ENCODE peak calls at places on chromosomes 6 and 20, in six cellular contexts. H, Z, K, E, C and A are unnamed samples.

GRCh38 chr20:14838663-14839650 is 501.5 kb upstream of the FLRT3 start:
- DNase-seq in Z (no peak), E (no peak), K (peak), H (no peak), C (no peak), A (peak)

GRCh38 chr20:59459586-59459985 is 144.8 kb upstream of the PHACTR3 start:
- DNase-seq in Z (no peak), E (no peak), C (no peak), K (no peak), H (no peak), A (no peak)

GRCh38 chr20:64051532-64052325 is 2.3 kb upstream of the SOX18 start:
- DNase-seq in C (no peak), K (no peak), Z (no peak), E (no peak), H (no peak), A (no peak)

GRCh38 chr6:136945072-136945471 is 23.0 kb downstream of the SLC35D3 start:
- DNase-seq in H (no peak), C (no peak), K (no peak), E (no peak), Z (no peak), A (no peak)

GRCh38 chr6:53795254-53795701 is 473 bp downstream of the LRRC1 start:
- DNase-seq in E (peak), K (peak), Z (no peak), H (peak), C (no peak), A (peak)

GRCh38 chr6:169965657-169966311 is 214.4 kb downstream of the ERMARD start:
- DNase-seq in H (no peak), K (no peak), Z (no peak), E (no peak), C (no peak), A (no peak)

GRCh38 chr20:19817017-19817416 is 59.0 kb downstream of the RIN2 start:
- DNase-seq in H (no peak), K (peak), E (no peak), Z (no peak), C (no peak), A (no peak)

GRCh38 chr20:53905019-53905847 is 165.2 kb downstream of the BCAS1 start:
- DNase-seq in E (no peak), Z (no peak), K (no peak), C (no peak), H (no peak), A (no peak)

GRCh38 chr20:62496525-62497218 is 20.9 kb upstream of the GATA5 start:
- DNase-seq in H (peak), Z (peak), C (peak), E (no peak), K (no peak), A (no peak)

GRCh38 chr20:49160057-49160929 is 27.8 kb downstream of the STAU1 start:
- DNase-seq in C (peak), H (no peak), K (no peak), Z (no peak), E (no peak), A (no peak)

GRCh38 chr20:36113566-36114247 is 40.8 kb upstream of the EPB41L1 start:
- DNase-seq in C (no peak), E (no peak), Z (peak), K (no peak), H (no peak), A (no peak)

GRCh38 chr6:167089243-167090142 is 33.4 kb upstream of the CCR6 start:
- DNase-seq in K (no peak), E (no peak), Z (no peak), H (no peak), C (no peak), A (no peak)

GRCh38 chr20:20373046-20373706 is 5.3 kb downstream of the INSM1 start:
- DNase-seq in E (peak), H (peak), K (peak), Z (no peak), C (no peak), A (peak)

GRCh38 chr6:63516186-63516944 is 55.9 kb upstream of the LOC128125822 start:
- DNase-seq in Z (no peak), H (no peak), K (peak), E (no peak), C (no peak), A (no peak)

GRCh38 chr6:21845018-21845417 is 251.5 kb downstream of the SOX4 start:
- DNase-seq in H (peak), E (no peak), K (no peak), Z (no peak), C (no peak), A (no peak)

GRCh38 chr6:47481806-47482205 is 4.2 kb downstream of the CD2AP start:
- DNase-seq in K (no peak), Z (no peak), E (no peak), C (no peak), H (no peak), A (no peak)

GRCh38 chr20:11454966-11455799 is 462.5 kb upstream of the BTBD3 start:
- DNase-seq in C (no peak), H (no peak), K (peak), Z (peak), E (no peak), A (no peak)

GRCh38 chr6:48641544-48641943 is 530.5 kb upstream of the PTCHD4 start:
- DNase-seq in Z (no peak), E (no peak), H (no peak), C (no peak), K (peak), A (no peak)